ENCODE peak calls at places on chromosomes 4 and X, in eight cellular contexts. Q is B cell, R is cardiac muscle cell, V is SK-MEL-5, Y is T-helper 1 cell, W is endothelial cell, I is neural crest cell, M is DMS53. D is an unnamed sample.
A peak's percentile ranks its signal among the peaks of the same experiment; 100 is the strongest.

GRCh38 chrX:46758163-46758955 is 559 bp downstream of the SLC9A7 start:
- DNase-seq in Q (peak; percentile 31), R (peak; percentile 14), V (no peak), Y (peak; percentile 10), W (no peak), I (peak; percentile 1), M (peak; percentile 70), D (no peak)

GRCh38 chr4:153326513-153326912 is 18.0 kb upstream of the MND1 start:
- DNase-seq in Q (no peak), R (no peak), V (no peak), Y (no peak), W (no peak), I (no peak), M (no peak), D (no peak)

GRCh38 chr4:176187610-176188009 is 7.8 kb downstream of the SPATA4 start:
- DNase-seq in Q (no peak), R (no peak), V (no peak), Y (no peak), W (no peak), I (no peak), M (peak; percentile 2), D (no peak)

GRCh38 chr4:39104255-39104654 is 42.2 kb downstream of the KLHL5 start:
- DNase-seq in Q (no peak), R (no peak), V (no peak), Y (no peak), W (no peak), I (no peak), M (peak; percentile 45), D (no peak)

GRCh38 chr4:67988986-67989385 is 25.7 kb upstream of the TMPRSS11A start:
- DNase-seq in Q (no peak), R (no peak), V (no peak), Y (no peak), W (no peak), I (no peak), M (no peak), D (no peak)

GRCh38 chrX:6898371-6898770 is 249.1 kb upstream of the STS start:
- DNase-seq in Q (no peak), R (peak; percentile 24), V (no peak), Y (no peak), W (no peak), I (no peak), M (no peak), D (no peak)

GRCh38 chrX:10235851-10236250 is 79.1 kb downstream of the CLCN4 start:
- DNase-seq in Q (no peak), R (no peak), V (no peak), Y (no peak), W (no peak), I (no peak), M (no peak), D (no peak)

GRCh38 chrX:48616575-48616974 is 19.3 kb downstream of the WDR13 start:
- DNase-seq in Q (no peak), R (no peak), V (no peak), Y (no peak), W (no peak), I (no peak), M (no peak), D (peak; percentile 22)

GRCh38 chrX:110665636-110666035 is 130.0 kb downstream of the CHRDL1 start:
- DNase-seq in Q (no peak), R (peak; percentile 68), V (peak; percentile 59), Y (no peak), W (peak; percentile 49), I (peak; percentile 41), M (peak; percentile 79), D (peak; percentile 51)

GRCh38 chrX:74540635-74541249 is 73.7 kb downstream of the RLIM start:
- DNase-seq in Q (no peak), R (no peak), V (no peak), Y (no peak), W (no peak), I (no peak), M (no peak), D (no peak)

GRCh38 chr4:109548655-109549054 is 11.4 kb upstream of the MCUB start:
- DNase-seq in Q (no peak), R (no peak), V (no peak), Y (no peak), W (no peak), I (no peak), M (no peak), D (no peak)

GRCh38 chr4:73718375-73719373 is 21.7 kb upstream of the CXCL8 start:
- DNase-seq in Q (no peak), R (no peak), V (no peak), Y (no peak), W (no peak), I (no peak), M (no peak), D (no peak)

GRCh38 chr4:125838924-125839323 is 524.2 kb downstream of the FAT4 start:
- DNase-seq in Q (no peak), R (no peak), V (peak; percentile 68), Y (no peak), W (no peak), I (no peak), M (no peak), D (no peak)

GRCh38 chr4:15104825-15105224 is 102.5 kb downstream of the CPEB2 start:
- DNase-seq in Q (no peak), R (no peak), V (no peak), Y (no peak), W (no peak), I (no peak), M (peak; percentile 21), D (no peak)

GRCh38 chrX:107325467-107325866 is 119.1 kb downstream of the DNAAF6 start:
- DNase-seq in Q (no peak), R (no peak), V (no peak), Y (no peak), W (no peak), I (no peak), M (no peak), D (no peak)

GRCh38 chr4:96166806-96167205 is 326.9 kb downstream of the PDHA2 start:
- DNase-seq in Q (no peak), R (no peak), V (no peak), Y (no peak), W (no peak), I (no peak), M (no peak), D (no peak)

GRCh38 chr4:89137695-89138094 is 26.4 kb downstream of the TIGD2 start:
- DNase-seq in Q (no peak), R (no peak), V (no peak), Y (no peak), W (no peak), I (no peak), M (no peak), D (peak; percentile 50)

GRCh38 chr4:113781439-113782040 is 20.0 kb upstream of the CAMK2D start:
- DNase-seq in Q (peak; percentile 27), R (peak; percentile 38), V (peak; percentile 52), Y (no peak), W (no peak), I (no peak), M (peak; percentile 63), D (no peak)

GRCh38 chr4:169079942-169080827 is 70.1 kb upstream of the CBR4 start:
- DNase-seq in Q (no peak), R (no peak), V (peak; percentile 15), Y (no peak), W (no peak), I (no peak), M (no peak), D (no peak)

GRCh38 chr4:8540072-8540471 is 40.1 kb upstream of the GPR78 start:
- DNase-seq in Q (no peak), R (no peak), V (no peak), Y (no peak), W (no peak), I (no peak), M (no peak), D (no peak)

GRCh38 chr4:3676196-3676595 is 90.0 kb upstream of the ADRA2C start:
- DNase-seq in Q (no peak), R (no peak), V (no peak), Y (no peak), W (no peak), I (no peak), M (no peak), D (no peak)

GRCh38 chr4:145720656-145721055 is 40.7 kb downstream of the C4orf51 start:
- DNase-seq in Q (no peak), R (no peak), V (no peak), Y (no peak), W (no peak), I (no peak), M (no peak), D (no peak)

GRCh38 chrX:148928803-148929202 is 428.4 kb downstream of the AFF2 start:
- DNase-seq in Q (no peak), R (no peak), V (no peak), Y (no peak), W (no peak), I (no peak), M (no peak), D (no peak)

GRCh38 chr4:6627832-6628231 is 12.7 kb upstream of the MRFAP1 start:
- DNase-seq in Q (no peak), R (no peak), V (no peak), Y (no peak), W (no peak), I (no peak), M (no peak), D (no peak)

GRCh38 chr4:8342651-8343050 is 73.1 kb downstream of the HTRA3 start:
- DNase-seq in Q (no peak), R (no peak), V (no peak), Y (no peak), W (peak; percentile 47), I (peak; percentile 15), M (no peak), D (peak; percentile 73)

D was measured in WTC11.